ENCODE peak calls at places on chromosome 18, in six cellular contexts. T is PC-3, I is breast epithelium, H is colonic mucosa, Q is dorsolateral prefrontal cortex, O is K562. P is an unnamed sample.

GRCh38 chr18:8893221-8893620 is 187.9 kb downstream of the MTCL1 start:
- DNase-seq in Q (no peak), H (no peak), T (no peak), O (peak; percentile 26), I (no peak), P (no peak)

GRCh38 chr18:13570856-13571495 is 155.4 kb downstream of the FAM210A start:
- DNase-seq in O (no peak), I (no peak), Q (no peak), H (no peak), T (no peak), P (no peak)

GRCh38 chr18:79484661-79485621 is 89.2 kb downstream of the NFATC1 start:
- DNase-seq in I (peak; percentile 30), T (no peak), O (no peak), H (no peak), Q (peak; percentile 2), P (peak; percentile 68)

GRCh38 chr18:64720781-64721464 is 572.0 kb upstream of the LINC00305 start:
- DNase-seq in I (no peak), H (peak; percentile 51), Q (no peak), T (peak; percentile 15), O (no peak), P (no peak)

GRCh38 chr18:3453540-3454364 is 3.8 kb downstream of the TGIF1 start:
- DNase-seq in H (peak; percentile 67), I (peak; percentile 63), Q (no peak), O (no peak), T (peak; percentile 84), P (no peak)

GRCh38 chr18:58231930-58232329 is 187.9 kb downstream of the NEDD4L start:
- DNase-seq in O (peak; percentile 24), T (peak; percentile 21), I (no peak), Q (no peak), H (no peak), P (no peak)

GRCh38 chr18:11137400-11137799 is 12.0 kb downstream of the PIEZO2 start:
- DNase-seq in T (no peak), I (no peak), O (no peak), Q (no peak), H (no peak), P (no peak)

GRCh38 chr18:13269599-13270011 is 51.0 kb downstream of the LDLRAD4 start:
- DNase-seq in Q (peak; percentile 73), T (no peak), O (no peak), I (no peak), H (no peak), P (no peak)

GRCh38 chr18:49944681-49945080 is 131.3 kb upstream of the ACAA2 start:
- DNase-seq in I (no peak), T (no peak), Q (no peak), H (no peak), O (no peak), P (no peak)

GRCh38 chr18:39173022-39173421 is 1607.4 kb upstream of the CELF4 start:
- DNase-seq in Q (no peak), T (peak; percentile 11), H (no peak), O (no peak), I (no peak), P (peak; percentile 2)

GRCh38 chr18:28729321-28729720 is 552.4 kb upstream of the CDH2 start:
- DNase-seq in H (no peak), I (no peak), Q (no peak), O (no peak), T (peak; percentile 56), P (no peak)

GRCh38 chr18:78390985-78391384 is 588.6 kb upstream of the SALL3 start:
- DNase-seq in T (no peak), I (no peak), H (no peak), O (no peak), Q (no peak), P (no peak)

GRCh38 chr18:43543236-43543635 is 265.9 kb upstream of the SYT4 start:
- DNase-seq in T (no peak), H (no peak), I (no peak), Q (no peak), O (no peak), P (no peak)

GRCh38 chr18:78780719-78781600 is 198.7 kb upstream of the SALL3 start:
- DNase-seq in Q (no peak), I (no peak), H (no peak), T (no peak), O (no peak), P (no peak)

GRCh38 chr18:24402209-24402785 is 4.7 kb upstream of the OSBPL1A start:
- DNase-seq in O (no peak), T (no peak), Q (no peak), I (no peak), H (no peak), P (no peak)
- TF ChIP-seq CTCF in O (peak; percentile 28), T (peak; percentile 46), Q (no peak), I (no peak), H (no peak), P (peak; percentile 37)

DNA sequence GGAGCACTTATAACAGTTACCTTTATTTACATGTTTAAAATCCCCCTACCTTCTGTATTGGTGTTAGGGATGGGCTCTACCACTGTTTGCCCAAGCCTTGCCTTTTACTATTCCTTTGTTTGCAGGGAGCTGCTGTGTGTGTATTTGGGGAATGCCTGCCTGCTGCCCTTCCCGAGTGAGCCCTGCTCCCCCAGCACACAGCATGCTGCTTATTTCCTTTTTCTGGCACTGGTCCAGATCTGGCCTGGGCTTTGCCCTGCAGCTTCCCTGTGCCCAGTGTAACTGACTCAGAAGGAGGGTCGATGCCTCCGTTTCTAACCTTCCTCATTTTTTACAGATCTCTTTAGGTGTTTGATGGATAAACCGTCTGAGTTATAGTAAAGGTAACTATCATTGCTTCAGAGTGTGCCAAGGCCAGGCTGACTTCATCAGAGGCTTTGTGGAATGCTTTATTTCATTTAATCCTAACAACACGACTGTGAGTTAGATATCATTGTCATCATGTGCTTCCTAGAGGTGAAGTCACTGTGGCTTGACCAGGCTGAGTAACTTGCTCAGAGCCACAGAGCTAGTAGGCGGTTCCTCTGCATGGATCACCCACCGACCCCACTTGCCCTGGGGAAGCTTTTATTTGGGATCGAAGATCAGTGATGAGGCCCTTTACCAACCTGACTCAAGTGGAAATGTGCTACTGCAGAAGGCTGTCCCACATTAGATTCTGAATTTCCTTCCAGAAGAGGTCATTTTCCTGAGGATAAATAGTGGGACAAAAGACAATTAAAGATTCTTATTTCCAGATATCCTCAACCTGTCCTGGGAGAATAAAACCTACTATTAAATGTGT is 238.8 kb downstream of the ZNF407 start:
- DNase-seq in H (peak; percentile 39), Q (no peak), I (no peak), T (peak; percentile 57), O (no peak), P (peak; percentile 42)
- H3K4me3 ChIP-seq in H (no peak overlapping the region), Q (no peak overlapping the region), I (no peak overlapping the region), T (no peak overlapping the region), O (no peak overlapping the region), P (peak overlapping the region; percentile 11)

DNA sequence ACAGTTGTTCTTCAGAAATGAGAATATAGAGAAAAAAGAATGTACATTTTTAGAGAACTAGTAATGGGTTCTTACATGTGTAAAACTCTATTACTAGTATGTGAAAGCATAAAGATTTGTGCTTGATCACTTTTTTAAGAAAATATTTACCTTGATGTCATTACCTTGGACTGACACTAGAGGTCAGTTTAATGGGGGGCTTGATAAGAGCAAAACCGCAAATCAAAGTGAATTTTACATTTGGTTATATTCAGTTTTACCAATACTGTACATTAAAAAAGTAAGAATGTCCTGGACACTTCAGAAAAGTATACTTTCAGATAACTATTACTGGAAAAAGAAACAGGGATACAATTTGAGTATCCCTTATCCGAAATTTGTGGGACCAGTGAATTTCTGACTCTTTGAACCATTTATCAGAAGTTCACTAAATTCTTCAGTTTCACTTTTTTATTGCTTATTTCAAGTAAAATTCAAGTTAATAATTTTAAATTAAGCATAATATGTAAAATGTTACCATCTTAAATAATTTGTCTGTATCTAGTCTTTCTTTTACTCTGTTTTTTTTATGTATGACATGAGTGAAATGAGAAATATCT is 1149.5 kb downstream of the DSC3 start:
- DNase-seq in O (peak; percentile 8), Q (no peak), T (peak; percentile 48), H (no peak), I (no peak), P (no peak)
- TF ChIP-seq CTCF in O (peak; percentile 41), Q (peak; percentile 54), T (peak; percentile 79), H (no peak), I (no peak), P (peak; percentile 63)

GRCh38 chr18:7117390-7118355 is at the start of gene LAMA1:
- DNase-seq in T (no peak), O (no peak), Q (peak; percentile 17), I (no peak), H (no peak), P (no peak)

GRCh38 chr18:7122376-7122775 is 4.8 kb upstream of the LAMA1 start:
- DNase-seq in O (no peak), T (no peak), H (no peak), Q (no peak), I (no peak), P (no peak)

GRCh38 chr18:7116001-7116831 is 1.4 kb downstream of the LAMA1 start:
- DNase-seq in H (no peak), Q (no peak), I (no peak), T (no peak), O (no peak), P (peak; percentile 35)

GRCh38 chr18:7111134-7111533 is 6.5 kb downstream of the LAMA1 start:
- DNase-seq in Q (no peak), O (no peak), T (no peak), H (no peak), I (no peak), P (no peak)

GRCh38 chr18:7116832-7117389 is 686 bp downstream of the LAMA1 start:
- DNase-seq in Q (no peak), O (no peak), T (no peak), H (no peak), I (no peak), P (no peak)
- H3K4me3 ChIP-seq in Q (peak overlapping the region; percentile 73), O (no peak overlapping the region), T (no peak overlapping the region), H (peak overlapping the region; percentile 26), I (peak overlapping the region; percentile 39), P (peak overlapping the region; percentile 65)

GRCh38 chr18:24023185-24023814 is 8.7 kb downstream of the TTC39C start:
- DNase-seq in I (no peak), O (no peak), H (no peak), T (peak; percentile 88), Q (no peak), P (no peak)
- TF ChIP-seq CTCF in I (peak; percentile 12), O (no peak), H (no peak), T (no peak), Q (no peak), P (peak; percentile 24)

P was measured in epithelial cell of proximal tubule.